ENCODE peak calls at places on chromosomes 1 and 21, in four cellular contexts. One of them, this sample, is unnamed.

GRCh38 chr1:213564215-213564659 is 423.5 kb upstream of the PROX1 start:
- DNase-seq in activated T-cell treated with anti-CD3 and anti-CD28 coated beads for 1 hour: no peak
- DNase-seq in brain pericyte: no peak
- DNase-seq in RKO: peak
- DNase-seq in this sample: no peak

GRCh38 chr1:234771642-234772344 is 161.8 kb upstream of the IRF2BP2 start:
- DNase-seq in RKO: no peak
- DNase-seq in activated T-cell treated with anti-CD3 and anti-CD28 coated beads for 1 hour: no peak
- DNase-seq in brain pericyte: no peak
- DNase-seq in this sample: no peak

GRCh38 chr1:91015794-91016550 is 5.9 kb downstream of the ZNF644 start:
- DNase-seq in RKO: peak
- DNase-seq in activated T-cell treated with anti-CD3 and anti-CD28 coated beads for 1 hour: no peak
- DNase-seq in brain pericyte: no peak
- DNase-seq in this sample: no peak

GRCh38 chr21:36188081-36188681 is 31.6 kb downstream of the DOP1B start:
- DNase-seq in activated T-cell treated with anti-CD3 and anti-CD28 coated beads for 1 hour: no peak
- DNase-seq in brain pericyte: no peak
- DNase-seq in RKO: no peak
- DNase-seq in this sample: no peak

GRCh38 chr1:36248250-36248894 is 24.1 kb downstream of the THRAP3 start:
- DNase-seq in brain pericyte: peak
- DNase-seq in RKO: peak
- DNase-seq in activated T-cell treated with anti-CD3 and anti-CD28 coated beads for 1 hour: no peak
- DNase-seq in this sample: no peak

GRCh38 chr1:31790641-31791091 is 25.2 kb downstream of the SPOCD1 start:
- DNase-seq in brain pericyte: no peak
- DNase-seq in activated T-cell treated with anti-CD3 and anti-CD28 coated beads for 1 hour: no peak
- DNase-seq in RKO: no peak
- DNase-seq in this sample: no peak

GRCh38 chr1:115426990-115427389 is 88.9 kb upstream of the NGF start:
- DNase-seq in activated T-cell treated with anti-CD3 and anti-CD28 coated beads for 1 hour: no peak
- DNase-seq in brain pericyte: no peak
- DNase-seq in RKO: no peak
- DNase-seq in this sample: no peak

GRCh38 chr1:214446772-214447556 is 104.4 kb downstream of the PTPN14 start:
- DNase-seq in brain pericyte: peak
- DNase-seq in RKO: peak
- DNase-seq in activated T-cell treated with anti-CD3 and anti-CD28 coated beads for 1 hour: no peak
- DNase-seq in this sample: no peak

This sample was measured in effector CD8-positive, alpha-beta T cell.